ENCODE peak calls at places on chromosomes 7 and 10, in four cellular contexts. T, K, F and G are unnamed samples.

GRCh38 chr7:34158754-34159153 is 253.4 kb downstream of the BMPER start:
- DNase-seq in T (peak; percentile 30), K (no peak), F (no peak), G (peak; percentile 28)

GRCh38 chr10:74575191-74575720 is 251.1 kb upstream of the KAT6B start:
- DNase-seq in T (peak; percentile 13), K (no peak), F (no peak), G (no peak)

GRCh38 chr7:47725031-47725780 is 143.3 kb upstream of the TNS3 start:
- DNase-seq in T (no peak), K (no peak), F (no peak), G (no peak)

GRCh38 chr10:121323448-121323847 is 274.8 kb downstream of the FGFR2 start:
- DNase-seq in T (no peak), K (no peak), F (no peak), G (no peak)

GRCh38 chr7:29306276-29307036 is 111.9 kb downstream of the CHN2 start:
- DNase-seq in T (no peak), K (no peak), F (no peak), G (no peak)

GRCh38 chr10:120688928-120689327 is 162.2 kb upstream of the WDR11 start:
- DNase-seq in T (no peak), K (no peak), F (no peak), G (no peak)

GRCh38 chr10:10871312-10871711 is 146.4 kb upstream of the CELF2 start:
- DNase-seq in T (no peak), K (no peak), F (no peak), G (no peak)

GRCh38 chr10:93406367-93407145 is 75.6 kb downstream of the MYOF start:
- DNase-seq in T (no peak), K (no peak), F (no peak), G (no peak)

GRCh38 chr10:31090894-31091607 is 59.4 kb upstream of the ZNF438 start:
- DNase-seq in T (no peak), K (no peak), F (peak; percentile 84), G (no peak)

GRCh38 chr7:140053812-140054539 is 8.8 kb downstream of the PARP12 start:
- DNase-seq in T (no peak), K (no peak), F (no peak), G (no peak)

GRCh38 chr7:77444123-77444522 is 28.0 kb upstream of the GSAP start:
- DNase-seq in T (no peak), K (no peak), F (no peak), G (peak; percentile 23)

GRCh38 chr7:89687266-89687665 is 467.0 kb upstream of the STEAP1 start:
- DNase-seq in T (no peak), K (no peak), F (no peak), G (no peak)

GRCh38 chr7:138313829-138314178 is 146.3 kb upstream of the TRIM24 start:
- DNase-seq in T (no peak), K (no peak), F (no peak), G (no peak)

DNA sequence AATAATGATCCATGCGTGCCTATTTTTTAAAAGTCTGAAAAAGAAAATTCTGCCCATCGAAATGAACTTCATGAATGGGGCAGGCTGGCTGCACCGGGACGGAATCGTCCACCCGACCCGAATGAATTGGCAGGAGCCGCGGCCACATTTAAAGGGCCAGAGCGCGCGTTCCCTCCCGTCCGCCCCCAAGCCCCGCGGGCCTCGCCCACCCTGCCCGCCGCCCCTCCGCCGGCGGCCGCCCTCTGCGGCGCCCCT is 318 bp upstream of the GATA3 start:
- DNase-seq in T (no peak), K (no peak), F (no peak), G (no peak)
- H3K4me3 ChIP-seq in T (peak overlapping the region; percentile 86), K (peak overlapping the region; percentile 76), F (peak overlapping the region; percentile 54), G (peak overlapping the region; percentile 48)

GRCh38 chr10:79435271-79436065 is 10.0 kb downstream of the ZCCHC24 start:
- DNase-seq in T (no peak), K (no peak), F (no peak), G (peak; percentile 41)

GRCh38 chr10:79434816-79435215 is 10.6 kb downstream of the ZCCHC24 start:
- DNase-seq in T (no peak), K (no peak), F (no peak), G (no peak)

GRCh38 chr10:79437111-79437814 is 8.2 kb downstream of the ZCCHC24 start:
- DNase-seq in T (no peak), K (no peak), F (no peak), G (no peak)

GRCh38 chr10:79436850-79437103 is 8.6 kb downstream of the ZCCHC24 start:
- DNase-seq in T (no peak), K (no peak), F (no peak), G (no peak)

GRCh38 chr10:79436066-79436849 is 9.2 kb downstream of the ZCCHC24 start:
- DNase-seq in T (no peak), K (no peak), F (no peak), G (no peak)
- H3K4me2 ChIP-seq in T (peak overlapping the region; percentile 66), K (no peak overlapping the region), F (no peak overlapping the region), G (no peak overlapping the region)

GRCh38 chr7:11436773-11437524 is 395.0 kb downstream of the THSD7A start:
- DNase-seq in T (no peak), K (no peak), F (no peak), G (peak; percentile 4)

GRCh38 chr7:11437987-11438386 is 394.0 kb downstream of the THSD7A start:
- DNase-seq in T (no peak), K (no peak), F (no peak), G (no peak)

GRCh38 chr7:11430112-11430511 is 401.9 kb downstream of the THSD7A start:
- DNase-seq in T (no peak), K (no peak), F (no peak), G (no peak)

GRCh38 chr7:11436317-11436716 is 395.7 kb downstream of the THSD7A start:
- DNase-seq in T (no peak), K (no peak), F (no peak), G (no peak)

DNA sequence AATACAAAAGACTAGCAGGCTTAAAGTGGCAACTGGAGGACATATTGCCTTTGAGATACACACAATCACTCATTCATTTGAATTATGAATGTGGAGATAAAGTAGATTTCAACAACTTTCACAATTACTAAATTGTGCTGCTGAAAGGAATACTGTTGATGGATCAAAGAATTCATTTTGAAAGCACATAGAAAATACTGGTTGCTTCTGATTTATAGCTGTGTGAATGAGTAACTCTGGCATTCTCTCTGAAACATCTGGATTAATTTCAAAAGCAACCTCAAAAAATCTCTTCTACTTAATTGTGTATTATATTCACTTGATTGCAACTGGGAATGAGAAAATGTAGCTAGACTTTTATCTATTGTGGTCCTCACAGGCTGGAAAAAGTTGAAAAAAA is 397.6 kb downstream of the THSD7A start:
- DNase-seq in T (no peak), K (no peak), F (no peak), G (no peak)
- H3K4me3 ChIP-seq in T (no peak overlapping the region), K (no peak overlapping the region), F (no peak overlapping the region), G (no peak overlapping the region)

DNA sequence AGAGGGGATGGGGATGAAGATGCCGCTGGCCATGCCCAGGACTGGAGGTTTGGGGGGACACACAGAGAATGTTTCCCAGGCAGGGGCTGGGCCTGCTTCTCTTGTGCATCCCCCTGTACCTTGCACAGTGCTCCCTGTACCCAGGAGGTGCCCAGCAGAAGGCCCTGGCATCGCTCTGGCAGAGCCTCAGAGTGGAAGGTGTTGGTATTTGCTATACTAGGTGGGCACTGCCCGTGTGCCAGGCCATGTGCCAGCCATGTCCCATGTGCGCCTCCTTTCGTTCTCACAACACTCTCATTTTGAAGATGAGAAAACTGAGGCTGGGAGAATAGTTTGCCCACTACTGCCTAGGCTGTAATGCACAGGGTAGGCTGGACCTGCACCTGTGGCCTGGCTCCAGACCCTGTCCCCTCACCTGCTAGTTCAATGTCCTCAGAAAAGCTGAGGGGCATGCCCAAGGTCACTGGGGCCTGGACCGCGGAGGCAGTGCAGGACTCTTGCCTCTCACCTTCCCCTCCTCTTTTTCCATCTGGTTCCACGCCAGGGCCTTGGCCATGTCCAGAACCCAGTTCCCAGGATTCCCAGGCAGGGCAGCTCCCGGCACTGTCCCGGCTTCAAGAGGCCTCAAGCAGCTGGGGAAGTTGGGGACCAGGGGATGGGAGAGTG is 64.7 kb downstream of the GOLGA7B start:
- DNase-seq in T (no peak), K (no peak), F (no peak), G (no peak)
- H3K4me2 ChIP-seq in T (peak overlapping the region; percentile 37), K (no peak overlapping the region), F (no peak overlapping the region), G (no peak overlapping the region)

GRCh38 chr10:122494173-122494820 is 32.9 kb downstream of the HTRA1 start:
- DNase-seq in T (no peak), K (no peak), F (no peak), G (no peak)

GRCh38 chr10:122493761-122494160 is 32.4 kb downstream of the HTRA1 start:
- DNase-seq in T (no peak), K (no peak), F (no peak), G (no peak)

GRCh38 chr10:122492955-122493597 is 31.7 kb downstream of the HTRA1 start:
- DNase-seq in T (no peak), K (no peak), F (no peak), G (no peak)

GRCh38 chr10:122495406-122496340 is 34.3 kb downstream of the HTRA1 start:
- DNase-seq in T (no peak), K (no peak), F (no peak), G (no peak)

DNA sequence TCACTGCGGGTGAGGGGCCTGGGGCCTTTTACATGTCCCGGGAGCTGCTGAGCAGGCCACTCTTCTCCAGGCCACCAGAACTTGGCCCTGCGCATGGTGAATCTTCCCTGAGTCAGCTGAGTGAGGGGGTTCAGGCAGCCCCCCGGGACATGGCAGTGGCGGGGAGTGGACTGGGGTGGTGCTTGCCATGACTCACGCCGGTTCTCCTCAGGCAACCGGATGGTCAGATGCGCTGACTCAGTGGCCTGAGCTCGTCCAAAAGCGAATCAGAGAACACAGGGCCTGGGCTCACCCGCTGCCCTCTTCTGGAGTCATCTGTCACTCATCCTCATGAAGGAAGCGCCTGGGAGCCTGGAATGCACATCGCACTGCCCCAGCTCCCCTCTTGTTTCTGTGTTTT is 33.5 kb downstream of the HTRA1 start:
- DNase-seq in T (no peak), K (no peak), F (no peak), G (no peak)
- H3K4me3 ChIP-seq in T (no peak overlapping the region), K (peak overlapping the region; percentile 16), F (no peak overlapping the region), G (no peak overlapping the region)

GRCh38 chr10:79491171-79491835 is 21.0 kb upstream of the EIF5AL1 start:
- DNase-seq in T (no peak), K (no peak), F (no peak), G (no peak)
- H3K4me2 ChIP-seq in T (no peak overlapping the region), K (no peak overlapping the region), F (no peak overlapping the region), G (no peak overlapping the region)

GRCh38 chr7:128351296-128352123 is 7.8 kb upstream of the RBM28 start:
- DNase-seq in T (peak; percentile 48), K (no peak), F (no peak), G (no peak)
- H3K4me3 ChIP-seq in T (no peak overlapping the region), K (no peak overlapping the region), F (no peak overlapping the region), G (no peak overlapping the region)

GRCh38 chr10:88004451-88004850 is 141.0 kb downstream of the PTEN start:
- DNase-seq in T (no peak), K (no peak), F (no peak), G (no peak)
- H3K4me2 ChIP-seq in T (no peak overlapping the region), K (no peak overlapping the region), F (no peak overlapping the region), G (no peak overlapping the region)